ENCODE peak calls at places on chromosomes 5 and 9, in four cellular contexts. Z is astrocyte of the spinal cord, C is progenitor cell of endocrine pancreas, P is AG10803. T is an unnamed sample.

GRCh38 chr9:5388026-5388806 is 48.5 kb upstream of the RLN1 start:
- DNase-seq in Z (peak; percentile 38), C (no peak), P (peak; percentile 64), T (no peak)

GRCh38 chr5:139460457-139460856 is 2.1 kb downstream of the ECSCR start:
- DNase-seq in Z (peak; percentile 22), C (no peak), P (peak; percentile 44), T (no peak)

GRCh38 chr5:155313518-155313917 is 300.0 kb downstream of the KIF4B start:
- DNase-seq in Z (no peak), C (no peak), P (no peak), T (no peak)

GRCh38 chr5:69030663-69031062 is 63.2 kb upstream of the SLC30A5 start:
- DNase-seq in Z (peak; percentile 9), C (no peak), P (no peak), T (no peak)

GRCh38 chr9:35859310-35859994 is 10.7 kb downstream of the OR13J1 start:
- DNase-seq in Z (no peak), C (peak; percentile 6), P (peak; percentile 20), T (peak; percentile 13)

GRCh38 chr9:10059044-10059443 is 553.8 kb downstream of the PTPRD start:
- DNase-seq in Z (peak; percentile 12), C (no peak), P (peak; percentile 54), T (no peak)

GRCh38 chr5:137453476-137454080 is 45.5 kb downstream of the SPOCK1 start:
- DNase-seq in Z (peak; percentile 65), C (no peak), P (peak; percentile 53), T (no peak)

GRCh38 chr5:116864157-116864837 is 289.7 kb upstream of the SEMA6A start:
- DNase-seq in Z (peak; percentile 8), C (no peak), P (no peak), T (no peak)

GRCh38 chr5:153831976-153832375 is 206.7 kb downstream of the FAM114A2 start:
- DNase-seq in Z (peak; percentile 17), C (no peak), P (peak; percentile 28), T (no peak)

GRCh38 chr5:145787996-145788395 is 47.1 kb downstream of the PRELID2 start:
- DNase-seq in Z (no peak), C (no peak), P (no peak), T (no peak)

GRCh38 chr5:107594253-107595045 is 76.3 kb downstream of the EFNA5 start:
- DNase-seq in Z (no peak), C (no peak), P (no peak), T (no peak)

GRCh38 chr5:2464141-2464540 is 287.3 kb downstream of the IRX2 start:
- DNase-seq in Z (no peak), C (no peak), P (no peak), T (no peak)

GRCh38 chr5:138643040-138643791 is 68.0 kb upstream of the HSPA9 start:
- DNase-seq in Z (no peak), C (no peak), P (no peak), T (no peak)

GRCh38 chr5:31366941-31367340 is 165.0 kb downstream of the DROSHA start:
- DNase-seq in Z (peak; percentile 39), C (no peak), P (peak; percentile 90), T (no peak)

GRCh38 chr9:124042168-124042775 is 30.7 kb downstream of the LHX2 start:
- DNase-seq in Z (no peak), C (no peak), P (no peak), T (no peak)

GRCh38 chr5:79628276-79628675 is 16.0 kb downstream of the TENT2 start:
- DNase-seq in Z (no peak), C (no peak), P (no peak), T (no peak)

GRCh38 chr5:77852514-77853352 is 76.6 kb upstream of the TBCA start:
- DNase-seq in Z (peak; percentile 69), C (peak; percentile 37), P (peak; percentile 59), T (no peak)

GRCh38 chr9:27548055-27548741 is 18.6 kb upstream of the MOB3B start:
- DNase-seq in Z (peak; percentile 58), C (no peak), P (peak; percentile 49), T (no peak)

GRCh38 chr9:122822958-122823357 is 5.4 kb downstream of the PDCL start:
- DNase-seq in Z (no peak), C (no peak), P (no peak), T (no peak)

GRCh38 chr9:19410594-19410993 is 1.8 kb downstream of the ACER2 start:
- DNase-seq in Z (no peak), C (no peak), P (no peak), T (no peak)

GRCh38 chr9:98031935-98032334 is 24.6 kb upstream of the NANS start:
- DNase-seq in Z (peak; percentile 53), C (no peak), P (peak; percentile 56), T (no peak)

GRCh38 chr9:109742759-109743388 is 37.1 kb upstream of the PALM2AKAP2 start:
- DNase-seq in Z (peak; percentile 63), C (no peak), P (peak; percentile 81), T (no peak)

GRCh38 chr9:120942186-120943001 is 15.8 kb upstream of the TRAF1 start:
- DNase-seq in Z (no peak), C (no peak), P (peak; percentile 50), T (no peak)

GRCh38 chr5:171314728-171315385 is 5.8 kb downstream of the TLX3 start:
- DNase-seq in Z (peak; percentile 13), C (no peak), P (no peak), T (no peak)

GRCh38 chr5:149990518-149991376 is 9.7 kb downstream of the TIGD6 start:
- DNase-seq in Z (peak; percentile 79), C (peak; percentile 63), P (peak; percentile 73), T (peak; percentile 48)

GRCh38 chr9:34633851-34634550 is 3.6 kb downstream of the SIGMAR1 start:
- DNase-seq in Z (peak; percentile 55), C (peak; percentile 57), P (peak; percentile 62), T (peak; percentile 71)

GRCh38 chr5:179974281-179974945 is 66.7 kb upstream of the TBC1D9B start:
- DNase-seq in Z (no peak), C (no peak), P (no peak), T (no peak)

GRCh38 chr9:96062051-96062450 is 186.6 kb downstream of the ERCC6L2 start:
- DNase-seq in Z (no peak), C (no peak), P (peak; percentile 18), T (no peak)

GRCh38 chr5:79990205-79990597 is 861 bp downstream of the MTX3 start:
- DNase-seq in Z (no peak), C (no peak), P (no peak), T (no peak)

GRCh38 chr9:134212809-134213507 is 48.6 kb upstream of the RNU6ATAC start:
- DNase-seq in Z (no peak), C (no peak), P (no peak), T (no peak)
- TF ChIP-seq CTCF in Z (no peak), C (no peak), P (no peak), T (no peak)

GRCh38 chr5:105773241-105773640 is 1897.5 kb downstream of the EFNA5 start:
- DNase-seq in Z (no peak), C (no peak), P (no peak), T (no peak)
- TF ChIP-seq CTCF in Z (no peak), C (no peak), P (no peak), T (no peak)

DNA sequence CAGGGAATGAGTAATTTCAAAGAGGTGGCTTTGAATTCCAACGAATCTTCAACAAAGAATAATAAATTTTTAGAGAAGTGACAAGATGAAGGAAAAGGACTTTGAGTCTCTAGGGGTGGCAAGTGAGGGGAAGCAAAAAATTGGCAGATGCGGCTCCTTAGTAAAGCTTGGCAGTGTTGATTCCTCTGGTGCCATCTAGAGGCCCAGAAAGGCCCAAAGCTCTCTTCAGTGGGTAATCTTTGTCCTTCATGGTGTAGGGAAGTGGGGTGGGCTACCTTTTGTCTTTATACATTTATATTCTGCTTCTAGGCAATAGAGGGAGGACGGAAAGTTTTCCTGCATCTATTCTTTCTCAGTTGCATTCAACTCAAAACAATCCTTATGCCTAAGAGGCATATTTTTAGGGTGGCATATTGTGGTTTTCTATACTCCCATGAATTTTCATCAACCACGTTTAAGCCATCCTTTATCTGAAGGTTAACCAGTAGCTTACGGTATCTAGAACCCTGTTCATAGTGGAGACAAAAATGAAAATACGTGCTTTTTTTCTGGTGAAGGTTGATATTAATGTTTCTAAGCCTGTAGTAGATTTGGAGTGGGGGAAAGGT is 17.5 kb upstream of the ROPN1L start:
- DNase-seq in Z (peak; percentile 47), C (no peak), P (peak; percentile 48), T (no peak)
- TF ChIP-seq CTCF in Z (peak; percentile 68), C (peak; percentile 51), P (peak; percentile 68), T (peak; percentile 47)

GRCh38 chr9:84170521-84171141 is 169.9 kb downstream of the SLC28A3 start:
- DNase-seq in Z (peak; percentile 96), C (no peak), P (peak; percentile 99), T (no peak)
- TF ChIP-seq CTCF in Z (no peak), C (no peak), P (peak; percentile 23), T (no peak)